ENCODE peak calls at places on chromosomes 6 and 20, in nine cellular contexts. Y is OCI-LY7, P is neural progenitor cell, L is hepatocyte, Q is HCT116, Z is GM23248, D is PC-3, T is GM23338, E is SK-N-SH. I is an unnamed sample.

GRCh38 chr6:17390276-17390675 is 3.1 kb upstream of the CAP2 start:
- DNase-seq in D (no peak), Z (no peak), P (no peak), L (no peak), E (no peak), T (no peak), Y (no peak), Q (no peak), I (no peak)

GRCh38 chr6:50842446-50842845 is 23.8 kb downstream of the TFAP2B start:
- DNase-seq in Y (no peak), T (peak), Z (no peak), P (no peak), Q (no peak), L (no peak), D (no peak), E (no peak), I (no peak)

GRCh38 chr6:153625089-153625488 is 414.0 kb upstream of the OPRM1 start:
- DNase-seq in T (peak), Q (no peak), D (no peak), Y (no peak), E (no peak), P (peak), Z (no peak), L (peak), I (no peak)

GRCh38 chr6:34597605-34598353 is 41.6 kb upstream of the SPDEF start:
- DNase-seq in T (no peak), Z (no peak), Y (no peak), D (peak), P (no peak), Q (no peak), E (no peak), L (no peak), I (no peak)

GRCh38 chr6:80520195-80520594 is 413.7 kb downstream of the BCKDHB start:
- DNase-seq in Y (no peak), T (no peak), D (peak), E (no peak), Q (no peak), L (no peak), P (no peak), Z (peak), I (no peak)

GRCh38 chr20:46946181-46946624 is 51.6 kb downstream of the EYA2 start:
- DNase-seq in Y (no peak), L (no peak), Z (no peak), E (no peak), Q (no peak), D (no peak), T (no peak), P (no peak), I (no peak)

GRCh38 chr6:16148498-16148897 is 19.6 kb downstream of the MYLIP start:
- DNase-seq in Y (no peak), T (no peak), L (peak), P (no peak), Q (no peak), Z (no peak), E (no peak), D (no peak), I (no peak)

GRCh38 chr6:1917628-1918371 is 308.1 kb downstream of the FOXC1 start:
- DNase-seq in Y (no peak), E (no peak), L (peak), Q (peak), P (no peak), D (peak), Z (peak), T (no peak), I (no peak)

GRCh38 chr6:44289726-44290125 is 19.5 kb downstream of the TMEM151B start:
- DNase-seq in L (no peak), Q (no peak), E (peak), T (no peak), D (no peak), Z (no peak), P (no peak), Y (no peak), I (no peak)

GRCh38 chr6:138105446-138105845 is 1.8 kb downstream of the PERP start:
- DNase-seq in T (peak), P (peak), Q (no peak), Z (no peak), L (peak), D (peak), Y (no peak), E (no peak), I (peak)

GRCh38 chr20:59050437-59050836 is 7.9 kb upstream of the PRELID3B start:
- DNase-seq in E (no peak), L (no peak), P (no peak), Z (no peak), Y (no peak), D (no peak), T (no peak), Q (no peak), I (no peak)

GRCh38 chr6:116012471-116012949 is 48.2 kb downstream of the FRK start:
- DNase-seq in E (no peak), L (no peak), Z (peak), D (peak), P (no peak), T (no peak), Q (no peak), Y (no peak), I (no peak)

GRCh38 chr20:21395666-21396044 is 1.7 kb downstream of the NKX2-4 start:
- DNase-seq in T (peak), L (peak), Y (no peak), Q (no peak), P (peak), D (no peak), E (no peak), Z (no peak), I (no peak)

GRCh38 chr20:19347943-19348456 is 135.6 kb downstream of the SLC24A3 start:
- DNase-seq in Z (no peak), P (no peak), T (no peak), E (no peak), D (no peak), L (no peak), Y (no peak), Q (no peak), I (peak)

GRCh38 chr20:1876975-1877603 is 18.1 kb upstream of the SIRPA start:
- DNase-seq in E (peak), P (peak), Y (peak), L (peak), Q (no peak), T (peak), D (no peak), Z (peak), I (no peak)

GRCh38 chr6:146543940-146544661 is 468 bp downstream of the RAB32 start:
- DNase-seq in T (peak), E (no peak), Q (no peak), L (peak), P (peak), Z (peak), D (peak), Y (no peak), I (no peak)

GRCh38 chr20:8067082-8067481 is 47.5 kb upstream of the TMX4 start:
- DNase-seq in Z (no peak), D (no peak), Y (no peak), Q (no peak), L (no peak), P (no peak), T (no peak), E (no peak), I (no peak)

GRCh38 chr20:38337561-38338140 is 8.6 kb upstream of the LBP start:
- DNase-seq in D (peak), L (peak), P (peak), Y (peak), T (peak), Q (peak), Z (peak), E (peak), I (no peak)

GRCh38 chr6:40856271-40856670 is 182.8 kb downstream of the UNC5CL start:
- DNase-seq in T (no peak), E (no peak), Z (peak), L (no peak), P (no peak), Q (no peak), Y (no peak), D (no peak), I (no peak)

GRCh38 chr6:134097114-134097707 is 44.8 kb upstream of the SLC2A12 start:
- DNase-seq in T (peak), P (peak), Y (peak), D (peak), Q (peak), E (peak), Z (peak), L (peak), I (peak)

GRCh38 chr20:3563548-3564177 is 92.8 kb downstream of the ATRN start:
- DNase-seq in L (peak), D (peak), Z (peak), E (peak), Q (peak), Y (peak), P (peak), T (peak), I (peak)

GRCh38 chr6:75813476-75814250 is 64.6 kb downstream of the MYO6 start:
- DNase-seq in T (no peak), L (no peak), P (no peak), D (peak), Z (no peak), E (no peak), Q (no peak), Y (no peak), I (peak)

GRCh38 chr6:154352898-154353585 is 3.6 kb downstream of the IPCEF1 start:
- DNase-seq in T (no peak), Q (no peak), D (no peak), E (no peak), Z (no peak), P (no peak), Y (no peak), L (no peak), I (no peak)

GRCh38 chr20:39524371-39524911 is 562.3 kb downstream of the DHX35 start:
- DNase-seq in D (no peak), T (no peak), Z (peak), L (peak), P (no peak), Q (no peak), Y (no peak), E (peak), I (no peak)

GRCh38 chr6:159100789-159101182 is 56.0 kb upstream of the TAGAP start:
- DNase-seq in Y (no peak), E (no peak), Q (no peak), P (no peak), Z (no peak), D (no peak), L (no peak), T (no peak), I (no peak)
- TF ChIP-seq EZH2phosphoT487 in Y (no peak), E (no peak), Q (no peak), P (no peak), Z (no peak), D (no peak), L (no peak), T (no peak), I (no peak)

DNA sequence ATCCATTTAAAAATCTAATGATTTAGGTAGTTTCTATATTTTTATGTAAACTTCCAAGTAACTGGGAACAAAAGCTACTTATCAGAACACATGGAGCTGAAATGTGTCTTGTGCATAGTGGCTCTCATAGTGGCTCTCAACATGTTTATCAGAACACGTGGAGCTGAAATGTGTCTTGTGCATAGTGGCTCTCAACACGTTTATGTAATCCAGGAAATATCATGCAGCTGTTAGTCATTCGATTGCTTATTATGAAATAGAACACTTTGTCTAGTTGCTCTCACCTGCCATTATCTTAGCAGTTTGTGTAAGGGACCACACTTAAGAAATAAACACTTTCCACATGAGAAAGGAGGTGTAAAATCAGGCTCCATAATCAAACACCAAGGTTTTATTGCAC is 119.2 kb upstream of the ASCC3 start:
- DNase-seq in P (no peak), Q (no peak), D (peak), T (no peak), E (no peak), Y (peak), Z (no peak), L (no peak), I (no peak)
- TF ChIP-seq EZH2phosphoT487 in P (no peak), Q (no peak), D (no peak), T (no peak), E (no peak), Y (no peak), Z (no peak), L (no peak), I (no peak)

GRCh38 chr6:113596477-113596876 is 260.7 kb upstream of the MARCKS start:
- DNase-seq in T (no peak), Z (no peak), L (no peak), Q (no peak), P (no peak), Y (no peak), E (no peak), D (no peak), I (no peak)

GRCh38 chr6:113594726-113595125 is 262.4 kb upstream of the MARCKS start:
- DNase-seq in T (no peak), Q (no peak), Z (no peak), P (no peak), E (no peak), L (no peak), D (peak), Y (peak), I (no peak)

GRCh38 chr6:113588646-113589045 is 268.5 kb upstream of the MARCKS start:
- DNase-seq in L (no peak), Y (no peak), E (no peak), T (no peak), Q (no peak), D (no peak), P (no peak), Z (peak), I (no peak)

GRCh38 chr6:113595921-113596376 is 261.2 kb upstream of the MARCKS start:
- DNase-seq in Z (peak), Y (no peak), T (no peak), D (no peak), L (no peak), Q (no peak), E (no peak), P (no peak), I (no peak)

GRCh38 chr6:113591896-113592827 is 265.0 kb upstream of the MARCKS start:
- DNase-seq in D (no peak), L (peak), Y (no peak), T (peak), P (peak), Q (no peak), E (no peak), Z (peak), I (no peak)
- TF ChIP-seq EZH2phosphoT487 in D (no peak), L (no peak), Y (no peak), T (no peak), P (no peak), Q (no peak), E (no peak), Z (no peak), I (no peak)

GRCh38 chr6:120736740-120737139 is 597.5 kb downstream of the TBC1D32 start:
- DNase-seq in Z (no peak), E (no peak), D (no peak), L (no peak), P (no peak), T (no peak), Y (no peak), Q (no peak), I (no peak)
- TF ChIP-seq EZH2phosphoT487 in Z (no peak), E (no peak), D (no peak), L (no peak), P (no peak), T (no peak), Y (no peak), Q (no peak), I (no peak)

GRCh38 chr20:61810709-61811565 is 254.7 kb downstream of the TAF4 start:
- DNase-seq in L (no peak), Z (no peak), Y (no peak), T (no peak), E (no peak), P (no peak), D (no peak), Q (no peak), I (no peak)
- TF ChIP-seq EZH2phosphoT487 in L (no peak), Z (no peak), Y (no peak), T (no peak), E (no peak), P (no peak), D (no peak), Q (no peak), I (no peak)

GRCh38 chr20:11144114-11144513 is 470.3 kb upstream of the JAG1 start:
- DNase-seq in T (no peak), E (no peak), Q (no peak), L (no peak), Y (no peak), Z (peak), P (no peak), D (no peak), I (no peak)
- TF ChIP-seq EZH2phosphoT487 in T (no peak), E (no peak), Q (no peak), L (no peak), Y (no peak), Z (no peak), P (no peak), D (no peak), I (no peak)

GRCh38 chr20:64038579-64039292 is 2.8 kb downstream of the C20orf204 start:
- DNase-seq in Y (peak), L (peak), D (peak), P (peak), T (peak), E (peak), Q (peak), Z (peak), I (peak)
- TF ChIP-seq EZH2phosphoT487 in Y (no peak), L (no peak), D (no peak), P (peak), T (no peak), E (no peak), Q (no peak), Z (no peak), I (no peak)

DNA sequence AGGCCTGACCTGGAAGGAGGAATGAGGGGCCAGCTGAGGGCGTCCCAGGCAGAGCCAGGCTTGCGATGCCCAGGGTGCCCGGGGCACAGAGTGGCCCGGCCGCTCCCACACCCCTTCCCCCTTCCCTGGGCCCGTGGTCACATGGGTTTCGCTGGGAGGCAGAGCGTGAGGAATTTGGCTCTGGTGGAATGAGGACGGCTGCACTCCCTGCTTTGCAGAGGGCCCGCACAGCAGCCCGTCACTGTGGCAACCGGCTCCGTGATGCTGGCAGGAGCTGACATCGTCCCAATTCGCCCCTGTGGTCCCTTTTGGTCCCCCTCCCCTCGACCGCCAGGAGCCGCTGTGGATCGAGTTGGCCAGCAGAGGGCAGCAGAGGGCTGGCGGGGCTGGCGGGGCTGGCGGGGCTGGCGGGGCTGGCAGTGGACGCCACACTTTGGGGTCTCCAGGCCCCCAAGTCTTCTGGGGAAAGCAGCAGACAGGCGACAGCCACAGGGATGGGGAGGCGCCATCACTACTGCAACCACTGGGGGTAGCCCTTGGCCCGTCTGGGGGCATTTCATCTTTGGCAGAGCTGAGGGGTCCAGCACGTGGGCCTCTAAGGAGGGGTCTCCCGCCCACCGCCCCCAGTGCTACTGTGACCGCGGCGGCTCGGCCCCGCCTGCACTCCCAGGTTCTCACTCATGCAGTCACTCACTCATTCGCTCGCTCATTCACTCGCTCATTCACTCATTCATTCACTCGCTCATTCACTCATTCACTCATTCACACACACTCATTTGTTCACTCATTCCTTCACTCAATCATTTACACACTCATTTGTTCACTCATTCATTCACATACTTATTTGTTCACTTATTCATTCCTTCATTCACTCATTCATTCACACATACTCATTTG is 49.7 kb upstream of the BHLHE23 start:
- DNase-seq in Z (peak), T (peak), L (peak), E (peak), Q (no peak), Y (peak), D (peak), P (peak), I (no peak)
- TF ChIP-seq EZH2phosphoT487 in Z (no peak), T (no peak), L (no peak), E (no peak), Q (no peak), Y (no peak), D (no peak), P (no peak), I (no peak)

GRCh38 chr6:32244270-32244669 is 20.4 kb upstream of the NOTCH4 start:
- DNase-seq in Y (no peak), L (no peak), T (no peak), D (no peak), E (no peak), P (no peak), Q (no peak), Z (peak), I (no peak)

GRCh38 chr6:32240686-32241085 is 16.8 kb upstream of the NOTCH4 start:
- DNase-seq in D (peak), P (no peak), L (no peak), Z (no peak), T (no peak), Y (no peak), E (no peak), Q (no peak), I (no peak)

GRCh38 chr6:32249262-32249661 is 25.4 kb upstream of the NOTCH4 start:
- DNase-seq in Q (no peak), T (no peak), Z (no peak), D (no peak), E (no peak), Y (no peak), P (no peak), L (no peak), I (no peak)

GRCh38 chr6:32239462-32239861 is 15.6 kb upstream of the NOTCH4 start:
- DNase-seq in T (no peak), Y (no peak), E (no peak), P (no peak), Q (no peak), D (no peak), Z (no peak), L (no peak), I (no peak)

GRCh38 chr6:32244946-32245398 is 21.1 kb upstream of the NOTCH4 start:
- DNase-seq in Q (peak), E (peak), Y (peak), D (peak), L (peak), T (peak), P (peak), Z (peak), I (peak)
- TF ChIP-seq EZH2phosphoT487 in Q (no peak), E (no peak), Y (no peak), D (no peak), L (no peak), T (no peak), P (no peak), Z (no peak), I (no peak)

GRCh38 chr6:166486536-166486880 is 100.0 kb downstream of the RAMACL start:
- DNase-seq in T (no peak), Z (no peak), D (no peak), Q (no peak), Y (no peak), L (no peak), E (no peak), P (no peak), I (no peak)

GRCh38 chr6:166487148-166487547 is 99.3 kb downstream of the RAMACL start:
- DNase-seq in D (no peak), Q (no peak), T (no peak), E (no peak), L (no peak), Y (no peak), Z (no peak), P (no peak), I (no peak)

GRCh38 chr6:166489301-166490155 is 97.0 kb downstream of the RAMACL start:
- DNase-seq in T (peak), D (no peak), Z (no peak), P (no peak), Y (no peak), E (no peak), Q (no peak), L (no peak), I (no peak)

GRCh38 chr6:166488701-166489100 is 97.8 kb downstream of the RAMACL start:
- DNase-seq in E (no peak), L (no peak), Z (no peak), Y (no peak), Q (no peak), D (no peak), P (no peak), T (no peak), I (no peak)

GRCh38 chr6:166488081-166488685 is 98.3 kb downstream of the RAMACL start:
- DNase-seq in D (no peak), E (no peak), Y (no peak), P (peak), L (no peak), Z (peak), Q (no peak), T (no peak), I (peak)
- TF ChIP-seq EZH2phosphoT487 in D (no peak), E (no peak), Y (no peak), P (no peak), L (no peak), Z (no peak), Q (no peak), T (no peak), I (no peak)

I was measured in MM.1S.